ENCODE peak calls at places on chromosome 14, in seven cellular contexts. D is psoas muscle, S is AG10803, Y is nephron progenitor cell, L is GM12865, X is heart left ventricle, V is gastrocnemius medialis. O is an unnamed sample.

GRCh38 chr14:72550513-72550912 is 343.4 kb downstream of the DPF3 start:
- DNase-seq in D (no peak), S (no peak), Y (no peak), L (no peak), X (no peak), V (no peak), O (no peak)

GRCh38 chr14:81386379-81386778 is 13.7 kb downstream of the STON2 start:
- DNase-seq in D (no peak), S (no peak), Y (no peak), L (no peak), X (no peak), V (no peak), O (no peak)

GRCh38 chr14:31990959-31991541 is 86.1 kb upstream of the ARHGAP5 start:
- DNase-seq in D (no peak), S (peak), Y (no peak), L (no peak), X (no peak), V (no peak), O (no peak)

GRCh38 chr14:65361920-65362319 is 50.6 kb upstream of the FUT8 start:
- DNase-seq in D (peak), S (peak), Y (no peak), L (no peak), X (peak), V (peak), O (no peak)

GRCh38 chr14:95297832-95298231 is 21.9 kb downstream of the CLMN start:
- DNase-seq in D (no peak), S (no peak), Y (no peak), L (no peak), X (no peak), V (no peak), O (no peak)

GRCh38 chr14:96281486-96281885 is 25.5 kb downstream of the BDKRB1 start:
- DNase-seq in D (no peak), S (no peak), Y (no peak), L (no peak), X (no peak), V (no peak), O (no peak)

GRCh38 chr14:94392510-94392935 is 4.1 kb upstream of the SERPINA1 start:
- DNase-seq in D (peak), S (peak), Y (no peak), L (peak), X (peak), V (peak), O (no peak)

GRCh38 chr14:59251811-59252771 is 63.6 kb downstream of the DAAM1 start:
- DNase-seq in D (no peak), S (peak), Y (no peak), L (no peak), X (no peak), V (no peak), O (no peak)

GRCh38 chr14:80523518-80524117 is 312.3 kb upstream of the DIO2 start:
- DNase-seq in D (no peak), S (peak), Y (no peak), L (no peak), X (no peak), V (no peak), O (no peak)

GRCh38 chr14:46432516-46432915 is 219.1 kb downstream of the RPL10L start:
- DNase-seq in D (no peak), S (no peak), Y (no peak), L (no peak), X (no peak), V (no peak), O (no peak)

GRCh38 chr14:67410313-67410712 is 1.7 kb downstream of the PLEK2 start:
- DNase-seq in D (no peak), S (no peak), Y (no peak), L (no peak), X (no peak), V (no peak), O (no peak)

GRCh38 chr14:99727096-99727870 is 43.2 kb downstream of the CYP46A1 start:
- DNase-seq in D (no peak), S (no peak), Y (no peak), L (no peak), X (no peak), V (no peak), O (no peak)

GRCh38 chr14:24237463-24237955 is 4.8 kb downstream of the GMPR2 start:
- DNase-seq in D (no peak), S (peak), Y (no peak), L (no peak), X (no peak), V (no peak), O (no peak)

GRCh38 chr14:20692111-20692751 is 3.7 kb downstream of the ANG start:
- DNase-seq in D (no peak), S (no peak), Y (no peak), L (no peak), X (no peak), V (no peak), O (no peak)

GRCh38 chr14:38090506-38090905 is 117.2 kb upstream of the SSTR1 start:
- DNase-seq in D (no peak), S (no peak), Y (no peak), L (no peak), X (no peak), V (no peak), O (no peak)

GRCh38 chr14:83757896-83758295 is 1772.0 kb upstream of the FLRT2 start:
- DNase-seq in D (no peak), S (peak), Y (no peak), L (no peak), X (no peak), V (no peak), O (no peak)

GRCh38 chr14:84375235-84375634 is 1154.7 kb upstream of the FLRT2 start:
- DNase-seq in D (no peak), S (no peak), Y (no peak), L (no peak), X (no peak), V (no peak), O (no peak)

GRCh38 chr14:53946071-53946403 is 10.6 kb downstream of the BMP4 start:
- DNase-seq in D (no peak), S (no peak), Y (no peak), L (no peak), X (no peak), V (no peak), O (no peak)

GRCh38 chr14:35766700-35767082 is 42.4 kb downstream of the RALGAPA1 start:
- DNase-seq in D (no peak), S (no peak), Y (no peak), L (no peak), X (no peak), V (no peak), O (no peak)

GRCh38 chr14:64501326-64502171 is 2.1 kb downstream of the ZBTB25 start:
- DNase-seq in D (peak), S (peak), Y (peak), L (peak), X (peak), V (peak), O (no peak)

GRCh38 chr14:69797573-69798338 is 715 bp upstream of the SLC10A1 start:
- DNase-seq in D (no peak), S (no peak), Y (no peak), L (no peak), X (no peak), V (no peak), O (no peak)

GRCh38 chr14:67636361-67636919 is 16.7 kb downstream of the ARG2 start:
- DNase-seq in D (no peak), S (peak), Y (no peak), L (peak), X (no peak), V (peak), O (no peak)

GRCh38 chr14:68695326-68695768 is 97.5 kb downstream of the ZFP36L1 start:
- DNase-seq in D (peak), S (peak), Y (no peak), L (peak), X (peak), V (peak), O (no peak)

GRCh38 chr14:58444627-58445026 is 17.1 kb downstream of the KIAA0586 start:
- DNase-seq in D (no peak), S (no peak), Y (no peak), L (no peak), X (no peak), V (no peak), O (no peak)

GRCh38 chr14:29486132-29486531 is 441.5 kb downstream of the PRKD1 start:
- DNase-seq in D (no peak), S (peak), Y (no peak), L (no peak), X (no peak), V (no peak), O (no peak)

GRCh38 chr14:94110552-94111181 is at the start of gene IFI27:
- DNase-seq in D (peak), S (peak), Y (no peak), L (no peak), X (peak), V (no peak), O (no peak)

GRCh38 chr14:21095430-21096205 is 2.8 kb downstream of the ZNF219 start:
- DNase-seq in D (no peak), S (peak), Y (peak), L (no peak), X (no peak), V (no peak), O (peak)

GRCh38 chr14:88551094-88551870 is 3.5 kb downstream of the PTPN21 start:
- DNase-seq in D (peak), S (peak), Y (peak), L (no peak), X (peak), V (peak), O (peak)

GRCh38 chr14:39416072-39416471 is 16.2 kb downstream of the FBXO33 start:
- DNase-seq in D (no peak), S (no peak), Y (no peak), L (no peak), X (no peak), V (no peak), O (no peak)

GRCh38 chr14:39419272-39419671 is 13.0 kb downstream of the FBXO33 start:
- DNase-seq in D (no peak), S (peak), Y (no peak), L (no peak), X (no peak), V (no peak), O (no peak)

GRCh38 chr14:39422243-39422642 is 10.0 kb downstream of the FBXO33 start:
- DNase-seq in D (no peak), S (no peak), Y (no peak), L (no peak), X (no peak), V (no peak), O (no peak)

DNA sequence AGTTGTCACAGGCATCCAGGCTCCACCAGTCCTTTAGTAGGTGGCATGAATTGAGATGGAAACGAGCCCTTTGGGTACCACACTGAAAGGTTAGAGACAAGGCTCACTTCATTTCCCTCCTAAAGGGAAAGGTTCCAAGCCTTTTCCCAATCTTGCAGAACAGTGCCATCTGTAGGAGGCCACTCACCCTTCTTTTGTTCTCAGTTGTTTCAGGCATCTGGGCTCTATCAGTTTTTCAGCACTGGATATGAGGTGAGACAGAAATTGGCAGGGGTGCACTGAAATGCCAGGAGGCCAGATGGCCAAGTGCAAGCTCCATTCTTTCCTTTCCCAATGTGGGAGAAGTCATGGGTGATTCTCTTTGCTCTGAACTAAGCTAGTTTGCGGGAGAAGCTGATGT is 15.2 kb downstream of the FBXO33 start:
- DNase-seq in D (no peak), S (peak), Y (no peak), L (no peak), X (peak), V (no peak), O (no peak)
- TF ChIP-seq CTCF in D (no peak), S (peak), Y (no peak), L (no peak), X (peak), V (no peak), O (no peak)

GRCh38 chr14:101082436-101083384 is 179.2 kb upstream of the RTL1 start:
- DNase-seq in D (no peak), S (no peak), Y (no peak), L (no peak), X (no peak), V (no peak), O (no peak)

GRCh38 chr14:101080922-101081593 is 177.5 kb upstream of the RTL1 start:
- DNase-seq in D (no peak), S (no peak), Y (no peak), L (no peak), X (no peak), V (no peak), O (no peak)

GRCh38 chr14:101082036-101082435 is 178.5 kb upstream of the RTL1 start:
- DNase-seq in D (no peak), S (no peak), Y (no peak), L (no peak), X (no peak), V (no peak), O (no peak)

GRCh38 chr14:101084436-101084826 is 180.9 kb upstream of the RTL1 start:
- DNase-seq in D (no peak), S (no peak), Y (no peak), L (no peak), X (no peak), V (no peak), O (no peak)

DNA sequence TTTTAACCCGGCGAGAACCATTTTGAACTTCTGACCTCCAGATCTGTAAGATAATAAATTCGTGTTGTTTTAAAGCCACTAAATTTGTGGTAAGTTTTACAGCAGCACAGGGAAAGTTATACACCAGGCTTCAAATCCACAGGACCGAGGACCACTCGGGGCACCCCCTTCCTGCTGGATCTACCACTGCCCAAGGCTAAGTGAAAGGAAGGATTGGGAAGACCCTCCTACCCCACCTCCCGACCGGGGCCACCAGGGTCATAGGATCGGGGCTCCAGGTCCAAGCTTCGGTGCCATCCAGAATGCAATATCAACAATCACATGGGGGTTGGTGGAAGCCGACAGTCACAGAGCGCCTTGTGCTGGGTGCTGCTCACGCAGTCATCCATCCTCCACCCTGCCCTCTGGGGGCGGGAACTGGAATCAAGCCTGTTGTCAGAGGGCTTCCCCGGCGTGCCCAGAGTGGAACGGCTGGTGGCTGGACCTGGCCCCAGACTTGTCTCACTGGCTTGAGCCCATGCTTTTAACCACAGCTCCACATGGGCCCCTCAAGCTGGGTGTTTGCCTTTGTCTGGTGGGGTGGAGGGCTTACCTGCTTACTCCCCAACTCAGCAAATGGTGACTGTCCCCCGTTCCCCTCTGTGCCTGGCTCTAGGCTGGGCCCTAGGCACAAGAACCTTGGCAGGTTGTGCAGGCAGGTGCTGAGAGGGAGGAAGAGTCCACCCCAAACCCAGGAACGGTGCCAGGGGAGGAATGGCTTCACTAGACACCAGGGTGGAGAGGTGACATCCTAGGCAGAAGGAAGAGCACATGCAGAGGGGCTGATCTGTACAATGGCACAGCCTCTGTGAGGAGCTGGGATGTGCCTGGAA is 180.3 kb upstream of the RTL1 start:
- DNase-seq in D (no peak), S (no peak), Y (no peak), L (no peak), X (no peak), V (no peak), O (no peak)
- TF ChIP-seq CTCF in D (no peak), S (no peak), Y (no peak), L (peak), X (no peak), V (no peak), O (no peak)

GRCh38 chr14:51239813-51240803 is at the start of gene TMX1:
- DNase-seq in D (peak), S (peak), Y (peak), L (peak), X (peak), V (peak), O (peak)
- TF ChIP-seq CTCF in D (peak), S (no peak), Y (no peak), L (peak), X (no peak), V (no peak), O (no peak)

GRCh38 chr14:50311337-50311973 is 574 bp downstream of the L2HGDH start:
- DNase-seq in D (no peak), S (no peak), Y (peak), L (no peak), X (no peak), V (no peak), O (no peak)
- TF ChIP-seq CTCF in D (no peak), S (peak), Y (peak), L (peak), X (peak), V (peak), O (no peak)

GRCh38 chr14:52776816-52777215 is 14.6 kb downstream of the GNPNAT1 start:
- DNase-seq in D (no peak), S (no peak), Y (no peak), L (no peak), X (no peak), V (no peak), O (no peak)
- TF ChIP-seq CTCF in D (no peak), S (no peak), Y (no peak), L (no peak), X (no peak), V (no peak), O (no peak)

GRCh38 chr14:26905219-26905618 is 307.4 kb upstream of the NOVA1 start:
- DNase-seq in D (no peak), S (no peak), Y (no peak), L (no peak), X (no peak), V (no peak), O (no peak)
- TF ChIP-seq CTCF in D (no peak), S (no peak), Y (no peak), L (no peak), X (no peak), V (no peak), O (no peak)

GRCh38 chr14:105168979-105169507 is 467 bp upstream of the JAG2 start:
- DNase-seq in D (no peak), S (no peak), Y (peak), L (peak), X (peak), V (no peak), O (peak)

GRCh38 chr14:105169776-105170655 is 1.4 kb upstream of the JAG2 start:
- DNase-seq in D (no peak), S (no peak), Y (no peak), L (no peak), X (no peak), V (no peak), O (no peak)

GRCh38 chr14:105172476-105172875 is 3.9 kb upstream of the JAG2 start:
- DNase-seq in D (no peak), S (no peak), Y (no peak), L (no peak), X (no peak), V (no peak), O (no peak)

GRCh38 chr14:105173145-105173544 is 4.6 kb upstream of the JAG2 start:
- DNase-seq in D (no peak), S (no peak), Y (no peak), L (no peak), X (no peak), V (no peak), O (no peak)

GRCh38 chr14:105171004-105171673 is 2.6 kb upstream of the JAG2 start:
- DNase-seq in D (peak), S (no peak), Y (no peak), L (no peak), X (peak), V (no peak), O (peak)
- TF ChIP-seq CTCF in D (no peak), S (no peak), Y (no peak), L (no peak), X (no peak), V (no peak), O (no peak)

O was measured in glutamatergic neuron.